ENCODE peak calls at places on chromosome 22, in four cellular contexts. M is RWPE2, G is iPS DF 6.9, J is adrenal gland. X is an unnamed sample. For H3K4me1 and H3K27me3, the result is how much of the 10 kb centered on the place peaks cover.

GRCh38 chr22:29147241-29147919 is 58.3 kb upstream of the EMID1 start:
- DNase-seq in M (no peak), G (no peak), J (no peak), X (no peak)

GRCh38 chr22:35517769-35518530 is 22.7 kb upstream of the RASD2 start:
- DNase-seq in J (no peak), G (no peak), M (no peak), X (no peak)

GRCh38 chr22:22349455-22349836 is 104.9 kb downstream of the VPREB1 start:
- DNase-seq in G (no peak), M (no peak), J (no peak), X (no peak)

GRCh38 chr22:46797355-46797754 is 34.9 kb downstream of the TBC1D22A start:
- DNase-seq in G (no peak), J (peak), M (peak), X (no peak)

GRCh38 chr22:35462558-35463230 is 62.8 kb downstream of the MCM5 start:
- DNase-seq in G (no peak), J (no peak), M (no peak), X (no peak)

GRCh38 chr22:23256986-23257888 is 76.9 kb downstream of the BCR start:
- DNase-seq in G (no peak), M (no peak), J (peak), X (no peak)

GRCh38 chr22:49774499-49775151 is 53.0 kb downstream of the BRD1 start:
- DNase-seq in G (no peak), M (no peak), J (no peak), X (no peak)

GRCh38 chr22:30989473-30989872 is 20.4 kb downstream of the TUG1 start:
- DNase-seq in J (no peak), G (no peak), M (no peak), X (no peak)

GRCh38 chr22:49329636-49330035 is 498.0 kb downstream of the BRD1 start:
- DNase-seq in J (peak), M (peak), G (no peak), X (no peak)

GRCh38 chr22:29475550-29475949 is 4.5 kb upstream of the NEFH start:
- DNase-seq in M (no peak), J (no peak), G (no peak), X (no peak)

DNA sequence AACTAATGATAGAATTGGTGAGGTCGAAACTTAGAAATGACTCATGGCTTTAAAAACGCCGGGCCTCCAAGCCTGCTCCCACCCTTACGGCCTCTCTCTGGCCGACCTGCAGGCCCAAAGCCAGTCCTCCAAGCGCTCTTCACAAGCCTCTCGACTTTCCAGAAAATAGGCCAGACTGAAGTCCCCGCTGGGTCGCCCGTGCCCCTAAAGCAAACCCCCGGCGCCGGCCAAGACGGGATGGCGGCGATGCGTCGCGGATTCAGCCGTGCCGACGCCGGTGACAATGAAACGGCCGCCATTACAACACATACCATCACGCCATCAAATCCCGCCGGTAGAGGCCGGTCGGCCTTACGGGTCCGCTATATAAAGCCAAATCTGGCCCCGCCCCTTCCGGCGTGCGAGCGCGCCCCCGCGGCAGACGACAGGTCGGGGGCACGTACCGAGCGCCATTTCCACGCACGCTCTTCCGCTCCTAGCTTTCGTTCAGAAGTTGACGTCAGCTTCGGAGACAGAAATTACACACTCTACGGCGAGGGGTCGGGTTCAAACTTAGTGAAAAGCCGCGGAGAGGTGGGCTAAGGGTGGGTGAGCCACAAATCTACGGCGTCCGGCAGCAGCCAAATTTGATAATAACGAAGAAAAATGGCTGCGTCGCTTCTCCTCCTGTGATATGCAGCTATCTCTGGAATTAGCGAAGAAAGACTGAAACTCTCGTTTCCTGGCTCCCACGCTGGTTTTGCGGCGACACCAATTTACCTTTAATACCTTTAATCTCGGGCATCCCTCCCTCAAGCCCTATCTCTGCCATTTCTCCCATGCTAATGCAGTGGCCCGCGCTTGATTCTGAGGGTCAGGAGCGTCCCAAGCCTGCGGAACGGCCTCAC is at the start of gene RPL3:
- DNase-seq in J (peak), G (peak), M (peak), X (peak)
- H3K4me1 ChIP-seq in J (under half), G (under half), M (under half), X (under half)

DNA sequence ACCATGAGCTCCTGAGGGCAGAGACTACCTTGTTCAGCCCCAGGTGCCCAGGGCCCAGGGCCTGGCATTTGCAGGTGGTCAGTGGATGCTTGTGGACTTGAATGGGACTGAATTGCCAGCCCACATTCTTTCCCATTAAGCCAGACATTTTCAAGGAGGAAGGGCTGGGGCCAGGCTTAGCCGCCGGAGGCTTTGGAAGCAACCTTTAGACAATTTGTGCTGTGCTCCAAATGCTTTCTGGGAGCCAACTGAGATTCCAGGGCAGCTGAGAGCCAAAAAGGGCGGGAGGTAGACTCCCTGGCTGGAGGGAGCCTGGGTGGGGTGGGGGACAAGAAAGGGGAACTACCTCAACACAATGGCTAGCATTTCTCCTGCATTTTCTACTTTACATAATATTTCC is 54.8 kb upstream of the TIMP3 start:
- DNase-seq in M (no peak), J (no peak), G (no peak), X (no peak)
- H3K27ac ChIP-seq in M (no peak), J (no peak), G (no peak), X (no peak)

DNA sequence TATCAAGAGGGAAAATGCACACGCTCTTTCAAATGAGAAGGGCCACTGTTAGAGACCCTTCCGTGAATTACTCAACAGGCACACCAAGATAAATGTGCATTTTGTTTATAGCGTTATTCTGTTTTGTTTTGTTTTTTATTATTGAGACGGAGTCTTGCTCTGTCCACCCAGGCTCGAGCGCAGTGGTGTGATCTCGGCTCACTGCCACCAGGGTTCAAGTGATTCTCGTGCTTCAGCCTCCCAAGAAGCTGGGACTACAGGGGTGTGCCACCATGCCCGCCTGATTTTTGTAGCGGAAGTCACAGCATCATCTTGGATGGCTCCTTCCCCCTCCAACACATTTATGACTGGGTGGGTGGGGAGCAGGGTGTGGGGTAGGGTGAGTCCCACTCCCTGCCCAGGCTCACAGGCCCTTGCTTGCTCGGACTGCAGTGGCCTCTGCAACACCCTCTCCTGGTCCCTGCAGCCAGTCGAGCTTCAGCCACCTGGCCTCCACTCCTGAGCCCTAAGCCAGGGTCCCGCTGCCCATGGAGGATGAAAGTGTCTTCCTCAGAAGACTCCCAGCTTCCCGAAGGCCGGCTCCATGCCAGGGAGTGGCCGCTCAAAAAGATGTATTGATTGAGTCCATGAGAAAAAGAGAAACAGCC is 68.0 kb downstream of the RTL6 start:
- DNase-seq in J (no peak), M (no peak), G (no peak), X (no peak)
- H3K27me3 ChIP-seq in J (under half), M (under half), G (under half), X (under half)

DNA sequence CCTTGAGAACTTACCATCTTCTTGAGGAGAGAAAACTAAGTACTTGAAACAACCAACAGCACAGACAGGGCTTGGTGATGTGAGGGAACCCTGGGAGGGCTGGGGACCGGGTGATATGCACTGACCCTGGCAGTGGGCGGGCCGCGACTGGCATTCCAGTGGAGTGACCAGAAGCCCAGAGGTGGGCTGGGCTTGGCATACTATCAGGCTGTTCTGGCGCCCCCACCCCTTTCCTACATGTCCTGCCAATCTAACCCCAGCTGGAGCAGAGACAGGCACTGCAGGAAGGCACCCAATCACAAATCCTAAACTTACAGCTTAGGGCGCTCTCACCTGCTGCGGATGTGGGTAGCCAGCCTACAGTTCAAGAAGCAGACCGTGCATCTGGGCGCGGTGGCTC is 54.0 kb upstream of the GCAT start:
- DNase-seq in J (no peak), M (no peak), G (no peak), X (no peak)
- H3K4me1 ChIP-seq in J (half or more), M (under half), G (under half), X (under half)

DNA sequence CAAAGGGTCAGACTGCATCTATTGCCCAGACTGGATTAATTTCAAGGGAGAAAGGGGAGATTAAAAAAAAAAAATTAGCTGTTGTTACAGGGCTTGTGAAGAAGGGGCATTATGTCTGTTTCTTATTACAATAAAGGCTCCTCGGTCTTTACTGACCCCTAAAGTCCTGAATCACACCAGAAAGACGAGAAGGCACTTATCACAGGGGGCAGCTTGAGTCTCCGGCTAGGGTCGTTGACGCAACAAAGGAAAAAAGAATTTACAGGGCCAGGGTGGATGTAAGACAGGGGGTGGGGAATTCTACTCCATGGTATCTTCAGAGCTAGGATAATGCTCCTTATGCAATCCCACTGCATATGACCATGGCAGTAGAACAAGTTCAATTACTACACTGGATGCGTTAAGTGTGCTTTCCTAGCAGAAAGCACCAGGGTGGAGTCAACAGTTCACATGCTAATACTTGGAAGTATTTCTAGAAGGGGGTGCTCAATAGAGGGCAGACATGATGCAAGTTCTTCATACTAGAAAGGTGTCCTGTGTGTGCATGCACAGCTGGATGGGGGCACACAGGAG is 16.5 kb downstream of the DDX17 start:
- DNase-seq in M (no peak), G (no peak), J (peak), X (no peak)
- H3K27ac ChIP-seq in M (no peak), G (no peak), J (no peak), X (peak)

GRCh38 chr22:27997538-27997937 is 78.5 kb upstream of the PITPNB start:
- DNase-seq in M (peak), G (no peak), J (no peak), X (no peak)

GRCh38 chr22:27998511-27999410 is 79.7 kb upstream of the PITPNB start:
- DNase-seq in G (no peak), J (no peak), M (peak), X (no peak)

GRCh38 chr22:28000361-28000760 is 81.3 kb upstream of the PITPNB start:
- DNase-seq in J (no peak), G (no peak), M (no peak), X (no peak)

GRCh38 chr22:28001171-28001835 is 82.2 kb upstream of the PITPNB start:
- DNase-seq in M (no peak), G (no peak), J (no peak), X (no peak)

GRCh38 chr22:27999876-28000275 is 80.8 kb upstream of the PITPNB start:
- DNase-seq in M (no peak), J (no peak), G (no peak), X (no peak)
- H3K27me3 ChIP-seq in M (under half), J (under half), G (under half), X (under half)

GRCh38 chr22:17726561-17727243 is 47.6 kb downstream of the BID start:
- DNase-seq in J (peak), M (no peak), G (no peak), X (no peak)
- H3K4me1 ChIP-seq in J (under half), M (under half), G (under half), X (under half)